ENCODE peak calls at places on chromosomes 3 and 15, in eight cellular contexts. Z is endodermal cell; I is pancreas; F is epithelial cell of esophagus; E is BE2C; G is CD4-positive, alpha-beta T cell; U is endothelial cell; O is NCI-H1105. Q is an unnamed sample.
A peak's percentile ranks its signal among the peaks of the same experiment; 100 is the strongest.

GRCh38 chr15:59372352-59373211 is at the start of gene MYO1E:
- DNase-seq in Z (peak; percentile 97), I (peak; percentile 93), F (peak; percentile 98), E (peak; percentile 83), G (no peak), U (peak; percentile 76), O (peak; percentile 96), Q (peak; percentile 97)

GRCh38 chr3:24494616-24495333 is at the start of gene THRB:
- DNase-seq in Z (peak; percentile 90), I (peak; percentile 81), F (peak; percentile 71), E (peak; percentile 21), G (no peak), U (peak; percentile 73), O (no peak), Q (peak; percentile 46)

GRCh38 chr3:170961616-170962400 is 53.4 kb upstream of the EIF5A2 start:
- DNase-seq in Z (no peak), I (no peak), F (peak; percentile 49), E (no peak), G (no peak), U (peak; percentile 15), O (peak; percentile 36), Q (peak; percentile 43)

GRCh38 chr3:135905058-135905724 is 60.3 kb upstream of the PPP2R3A start:
- DNase-seq in Z (no peak), I (no peak), F (peak; percentile 57), E (no peak), G (no peak), U (no peak), O (no peak), Q (peak; percentile 38)

GRCh38 chr3:51974277-51974962 is 444 bp upstream of the ABHD14A start:
- DNase-seq in Z (no peak), I (peak; percentile 66), F (no peak), E (peak; percentile 33), G (no peak), U (no peak), O (no peak), Q (no peak)

GRCh38 chr15:93162560-93162959 is 73.5 kb upstream of the RGMA start:
- DNase-seq in Z (no peak), I (no peak), F (no peak), E (no peak), G (no peak), U (no peak), O (no peak), Q (no peak)

GRCh38 chr3:72396899-72397298 is 451.3 kb downstream of the SHQ1 start:
- DNase-seq in Z (no peak), I (no peak), F (no peak), E (no peak), G (no peak), U (no peak), O (no peak), Q (no peak)

GRCh38 chr3:183244981-183245476 is 8.0 kb upstream of the B3GNT5 start:
- DNase-seq in Z (no peak), I (no peak), F (no peak), E (no peak), G (no peak), U (no peak), O (no peak), Q (no peak)

GRCh38 chr15:100170280-100170654 is 171.5 kb downstream of the ADAMTS17 start:
- DNase-seq in Z (peak; percentile 25), I (no peak), F (no peak), E (no peak), G (no peak), U (no peak), O (no peak), Q (no peak)

Q was measured in bronchial epithelial cell.